ENCODE peak calls at places on chromosomes 3 and 15, in five cellular contexts. F is fibroblast of lung, Y is transverse colon, A is upper lobe of right lung, V is HepG2. H is an unnamed sample. For H3K4me1, the result is how much of the 10 kb centered on the place peaks cover.

GRCh38 chr3:20573175-20573574 is 387.2 kb upstream of the SGO1 start:
- DNase-seq in Y (no peak), V (no peak), A (no peak), F (no peak), H (no peak)

GRCh38 chr15:57148236-57148635 is 228.1 kb upstream of the CGNL1 start:
- DNase-seq in V (no peak), Y (no peak), A (no peak), F (no peak), H (no peak)

GRCh38 chr3:100277255-100277800 is 16.5 kb downstream of the TBC1D23 start:
- DNase-seq in A (no peak), V (peak), F (no peak), Y (no peak), H (peak)

GRCh38 chr3:99639579-99639978 is 1.2 kb downstream of the COL8A1 start:
- DNase-seq in V (no peak), A (no peak), Y (no peak), F (peak), H (no peak)

GRCh38 chr3:56796202-56796601 is 5.5 kb downstream of the ARHGEF3 start:
- DNase-seq in Y (no peak), A (no peak), V (no peak), F (peak), H (no peak)

GRCh38 chr15:88658972-88659931 is 20.4 kb downstream of the ISG20 start:
- DNase-seq in F (peak), Y (no peak), V (no peak), A (no peak), H (no peak)

GRCh38 chr3:146503459-146504202 is 34.3 kb upstream of the PLSCR2 start:
- DNase-seq in F (peak), A (no peak), V (peak), Y (peak), H (peak)

GRCh38 chr3:142027295-142027694 is 122.0 kb downstream of the TFDP2 start:
- DNase-seq in A (no peak), F (peak), V (no peak), Y (no peak), H (no peak)

GRCh38 chr15:73053398-73053723 is 1.1 kb downstream of the NEO1 start:
- DNase-seq in Y (no peak), A (no peak), V (no peak), F (no peak), H (no peak)

GRCh38 chr15:90585863-90586262 is 56.1 kb downstream of the CRTC3 start:
- DNase-seq in F (no peak), V (no peak), A (no peak), Y (no peak), H (no peak)

GRCh38 chr15:67033521-67033920 is 31.9 kb upstream of the SMAD3 start:
- DNase-seq in A (no peak), V (no peak), F (no peak), Y (peak), H (no peak)

GRCh38 chr3:10557783-10558373 is 52.5 kb upstream of the ATP2B2 start:
- DNase-seq in V (no peak), F (no peak), Y (no peak), A (peak), H (no peak)

GRCh38 chr3:134794950-134795775 is at the start of gene EPHB1:
- DNase-seq in F (peak), Y (peak), A (peak), V (peak), H (peak)

GRCh38 chr15:80265021-80265420 is 13.0 kb upstream of the CTXND1 start:
- DNase-seq in Y (no peak), A (no peak), V (no peak), F (no peak), H (no peak)

GRCh38 chr3:148551767-148552260 is 145.9 kb upstream of the AGTR1 start:
- DNase-seq in V (no peak), F (peak), Y (no peak), A (no peak), H (no peak)

GRCh38 chr15:99343836-99344551 is 92.7 kb downstream of the LRRC28 start:
- DNase-seq in Y (peak), A (no peak), F (no peak), V (no peak), H (no peak)

GRCh38 chr3:106862067-106862466 is 515.2 kb upstream of the CCDC54 start:
- DNase-seq in V (no peak), A (no peak), Y (no peak), F (peak), H (no peak)

GRCh38 chr15:99442268-99442897 is 123.4 kb upstream of the MEF2A start:
- DNase-seq in F (peak), A (peak), Y (peak), V (no peak), H (no peak)

GRCh38 chr15:51382787-51383186 is 41.3 kb downstream of the GLDN start:
- DNase-seq in F (peak), Y (no peak), V (peak), A (no peak), H (no peak)

GRCh38 chr15:40469776-40470390 is 901 bp upstream of the CHST14 start:
- DNase-seq in Y (no peak), V (no peak), F (no peak), A (peak), H (no peak)

GRCh38 chr3:71441217-71441924 is 142.2 kb downstream of the FOXP1 start:
- DNase-seq in V (no peak), Y (no peak), F (no peak), A (peak), H (no peak)

GRCh38 chr3:71436337-71436736 is 147.2 kb downstream of the FOXP1 start:
- DNase-seq in Y (no peak), V (no peak), F (no peak), A (no peak), H (no peak)

GRCh38 chr3:71438004-71438685 is 145.4 kb downstream of the FOXP1 start:
- DNase-seq in A (no peak), Y (no peak), V (no peak), F (no peak), H (no peak)

GRCh38 chr3:71441925-71442620 is 141.5 kb downstream of the FOXP1 start:
- DNase-seq in Y (no peak), V (no peak), A (no peak), F (no peak), H (no peak)

DNA sequence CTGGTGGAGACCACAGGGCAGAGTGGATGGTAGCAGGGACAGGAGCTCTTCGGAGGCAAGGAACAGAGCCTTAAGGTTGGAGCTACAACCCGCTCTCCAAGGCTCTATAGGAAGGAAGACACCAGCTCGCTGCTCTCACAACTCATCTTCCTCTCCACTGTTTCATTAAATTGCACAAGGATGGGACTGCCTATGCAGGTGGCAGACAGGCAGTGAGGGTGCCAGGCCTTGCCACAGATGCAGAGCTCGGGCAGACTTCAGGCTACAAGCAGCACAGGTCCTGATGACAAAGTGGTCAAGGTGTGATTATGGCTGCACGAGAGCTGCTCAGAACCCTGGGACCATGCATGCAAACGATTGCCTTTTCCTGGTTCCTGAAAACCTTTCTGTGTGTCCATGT is 144.6 kb downstream of the FOXP1 start:
- DNase-seq in A (no peak), F (no peak), Y (no peak), V (no peak), H (no peak)
- TF ChIP-seq CTCF in A (no peak), F (no peak), Y (no peak), V (no peak), H (no peak)

GRCh38 chr3:111592941-111593340 is 2.2 kb downstream of the ZBED2 start:
- DNase-seq in F (no peak), V (no peak), A (no peak), Y (no peak), H (no peak)
- H3K4me3 ChIP-seq in F (no peak), V (no peak), A (no peak), Y (no peak), H (no peak)

GRCh38 chr3:15873415-15873814 is 75.6 kb upstream of the ANKRD28 start:
- DNase-seq in Y (no peak), V (no peak), A (no peak), F (no peak), H (no peak)
- H3K4me1 ChIP-seq in Y (under half), V (under half), A (under half), F (under half), H (under half)

GRCh38 chr3:50242371-50242770 is 6.4 kb downstream of the GNAI2 start:
- DNase-seq in F (no peak), Y (no peak), A (no peak), V (no peak), H (no peak)

GRCh38 chr3:50241163-50241562 is 5.2 kb downstream of the GNAI2 start:
- DNase-seq in F (no peak), A (no peak), Y (no peak), V (no peak), H (no peak)

GRCh38 chr3:50243552-50243895 is 7.5 kb downstream of the GNAI2 start:
- DNase-seq in A (no peak), Y (no peak), F (no peak), V (no peak), H (no peak)

GRCh38 chr3:50245251-50245745 is 9.3 kb downstream of the GNAI2 start:
- DNase-seq in V (no peak), F (no peak), A (no peak), Y (no peak), H (no peak)

DNA sequence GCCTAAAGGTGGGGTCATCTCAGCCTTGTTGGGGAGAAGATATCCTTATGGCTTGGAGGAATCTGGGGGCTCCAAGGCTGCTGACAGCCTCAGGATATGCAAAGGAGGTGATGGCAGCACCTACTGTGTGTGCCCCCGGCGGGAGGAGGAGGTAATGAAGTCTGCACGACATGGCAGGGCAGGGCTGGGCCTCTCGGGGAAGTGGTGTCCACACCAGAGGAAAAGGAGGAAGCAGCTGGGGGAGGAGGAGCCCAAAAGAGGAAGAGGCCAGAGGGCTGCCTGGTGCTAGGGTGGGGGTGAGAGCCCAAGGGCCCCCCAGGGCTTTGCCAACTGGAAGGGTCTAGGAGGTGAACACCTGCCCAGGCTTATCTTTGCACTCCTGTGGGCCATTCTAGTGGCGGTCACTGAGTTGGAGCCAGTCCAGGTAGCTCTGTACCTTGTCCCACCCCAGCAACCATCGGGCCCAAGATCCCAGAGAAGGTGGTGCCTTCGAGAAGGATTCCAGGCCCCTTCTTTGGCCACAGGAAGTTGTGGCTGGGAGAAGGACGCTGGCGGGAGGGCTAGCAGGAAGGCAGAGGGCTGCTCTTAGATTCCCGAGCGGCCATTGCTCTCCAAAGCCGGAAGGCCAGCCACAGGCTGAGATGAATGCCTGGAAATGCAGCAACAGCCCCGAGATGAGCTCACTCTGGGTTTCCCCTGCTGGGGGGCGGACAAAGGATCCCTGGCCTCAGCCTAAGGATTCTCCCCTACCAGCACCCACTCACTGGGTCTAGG is 7.0 kb downstream of the GNAI2 start:
- DNase-seq in A (peak), V (no peak), Y (peak), F (no peak), H (no peak)
- TF ChIP-seq CTCF in A (no peak), V (no peak), Y (no peak), F (no peak), H (no peak)

DNA sequence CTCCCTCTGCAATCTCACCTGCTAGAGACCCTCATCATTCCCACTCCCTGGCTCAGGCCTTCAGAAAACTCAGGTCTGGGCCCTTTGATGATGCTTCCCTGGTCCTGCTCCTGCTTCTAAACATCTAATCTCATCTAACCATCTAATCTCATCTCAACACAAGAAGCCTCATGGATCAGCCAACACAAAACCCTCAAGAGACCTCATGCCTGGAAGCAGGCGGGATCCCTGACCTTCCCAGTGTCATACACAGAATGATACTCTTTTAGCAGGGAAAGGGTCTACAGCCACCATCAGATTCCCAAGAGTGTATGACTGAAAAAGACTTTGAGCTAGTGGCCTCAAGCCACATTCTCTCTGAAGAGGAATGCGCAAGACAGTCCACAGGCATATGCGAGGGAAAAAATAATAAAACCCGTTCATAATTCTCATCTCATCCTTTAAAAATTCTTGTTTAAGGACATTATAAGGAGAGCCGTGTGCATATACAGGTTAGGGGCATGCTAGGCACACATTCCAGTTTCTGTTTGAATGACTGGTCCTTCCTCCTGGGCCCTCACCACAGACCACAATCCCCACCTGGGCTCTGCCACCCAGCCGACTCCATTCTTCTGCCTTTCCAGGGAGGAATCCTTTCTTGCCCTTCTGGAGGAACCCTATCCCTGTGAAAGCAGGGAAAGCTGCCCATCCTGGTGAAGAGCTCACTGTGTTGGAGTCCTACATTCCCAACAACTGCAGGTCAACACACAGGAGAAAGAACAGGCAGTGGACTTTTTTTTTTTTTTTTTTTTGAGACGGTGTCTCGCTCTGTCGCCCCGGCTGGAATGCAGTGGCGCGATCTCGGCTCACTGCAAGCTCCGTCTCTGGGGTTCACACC is 2.2 kb downstream of the ZXDC start:
- DNase-seq in F (no peak), Y (no peak), A (peak), V (no peak), H (peak)
- H3K4me3 ChIP-seq in F (peak), Y (no peak), A (peak), V (peak), H (peak)

GRCh38 chr3:22098000-22098399 is 347.0 kb upstream of the ZNF385D start:
- DNase-seq in F (no peak), V (no peak), Y (no peak), A (no peak), H (no peak)
- H3K4me1 ChIP-seq in F (under half), V (under half), Y (under half), A (under half), H (under half)

H was measured in Caco-2.